ENCODE peak calls at places on chromosomes 5 and 9, in eight cellular contexts. One of them, this sample, is unnamed.

GRCh38 chr9:128995791-128996190 is 32.3 kb downstream of the SH3GLB2 start:
- DNase-seq in astrocyte: peak
- DNase-seq in lower lobe of right lung: no peak
- DNase-seq in H9: no peak
- DNase-seq in RWPE1: no peak
- DNase-seq in AG09309: no peak
- DNase-seq in Peyer's patch: no peak
- DNase-seq in IMR-90: no peak
- DNase-seq in this sample: no peak

GRCh38 chr9:80382523-80382922 is 810.8 kb downstream of the TLE4 start:
- DNase-seq in astrocyte: peak
- DNase-seq in lower lobe of right lung: no peak
- DNase-seq in H9: no peak
- DNase-seq in RWPE1: no peak
- DNase-seq in AG09309: no peak
- DNase-seq in Peyer's patch: no peak
- DNase-seq in IMR-90: peak
- DNase-seq in this sample: no peak

GRCh38 chr5:149488645-149489306 is 62.5 kb downstream of the CSNK1A1 start:
- DNase-seq in astrocyte: no peak
- DNase-seq in lower lobe of right lung: peak
- DNase-seq in H9: no peak
- DNase-seq in RWPE1: no peak
- DNase-seq in AG09309: no peak
- DNase-seq in Peyer's patch: no peak
- DNase-seq in IMR-90: no peak
- DNase-seq in this sample: no peak

GRCh38 chr5:54581831-54582548 is 64.4 kb downstream of the SNX18 start:
- DNase-seq in astrocyte: no peak
- DNase-seq in lower lobe of right lung: no peak
- DNase-seq in H9: no peak
- DNase-seq in RWPE1: no peak
- DNase-seq in AG09309: peak
- DNase-seq in Peyer's patch: no peak
- DNase-seq in IMR-90: peak
- DNase-seq in this sample: no peak

GRCh38 chr9:12989669-12990068 is 214.8 kb downstream of the LURAP1L start:
- DNase-seq in astrocyte: no peak
- DNase-seq in lower lobe of right lung: no peak
- DNase-seq in H9: no peak
- DNase-seq in RWPE1: no peak
- DNase-seq in AG09309: no peak
- DNase-seq in Peyer's patch: no peak
- DNase-seq in IMR-90: no peak
- DNase-seq in this sample: no peak

GRCh38 chr5:100479079-100479688 is 56.0 kb upstream of the FAM174A start:
- DNase-seq in astrocyte: peak
- DNase-seq in lower lobe of right lung: no peak
- DNase-seq in H9: peak
- DNase-seq in RWPE1: peak
- DNase-seq in AG09309: peak
- DNase-seq in Peyer's patch: no peak
- DNase-seq in IMR-90: peak
- DNase-seq in this sample: no peak

GRCh38 chr9:137745541-137745991 is 126.8 kb downstream of the EHMT1 start:
- DNase-seq in astrocyte: peak
- DNase-seq in lower lobe of right lung: no peak
- DNase-seq in H9: peak
- DNase-seq in RWPE1: no peak
- DNase-seq in AG09309: no peak
- DNase-seq in Peyer's patch: peak
- DNase-seq in IMR-90: peak
- DNase-seq in this sample: no peak

GRCh38 chr9:88033303-88033702 is 59.0 kb upstream of the CDK20 start:
- DNase-seq in astrocyte: no peak
- DNase-seq in lower lobe of right lung: no peak
- DNase-seq in H9: no peak
- DNase-seq in RWPE1: no peak
- DNase-seq in AG09309: no peak
- DNase-seq in Peyer's patch: no peak
- DNase-seq in IMR-90: no peak
- DNase-seq in this sample: no peak

GRCh38 chr9:134569626-134570025 is 72.0 kb upstream of the COL5A1 start:
- DNase-seq in astrocyte: no peak
- DNase-seq in lower lobe of right lung: no peak
- DNase-seq in H9: no peak
- DNase-seq in RWPE1: no peak
- DNase-seq in AG09309: no peak
- DNase-seq in Peyer's patch: peak
- DNase-seq in IMR-90: no peak
- DNase-seq in this sample: peak

GRCh38 chr5:429453-430188 is 13.4 kb upstream of the EXOC3 start:
- DNase-seq in astrocyte: peak
- DNase-seq in lower lobe of right lung: no peak
- DNase-seq in H9: peak
- DNase-seq in RWPE1: peak
- DNase-seq in AG09309: peak
- DNase-seq in Peyer's patch: peak
- DNase-seq in IMR-90: peak
- DNase-seq in this sample: no peak

GRCh38 chr5:145937432-145938250 is 1.3 kb downstream of the SH3RF2 start:
- DNase-seq in astrocyte: peak
- DNase-seq in lower lobe of right lung: no peak
- DNase-seq in H9: peak
- DNase-seq in RWPE1: peak
- DNase-seq in AG09309: no peak
- DNase-seq in Peyer's patch: peak
- DNase-seq in IMR-90: peak
- DNase-seq in this sample: no peak

GRCh38 chr5:149168276-149168675 is 27.0 kb downstream of the ABLIM3 start:
- DNase-seq in astrocyte: no peak
- DNase-seq in lower lobe of right lung: no peak
- DNase-seq in H9: no peak
- DNase-seq in RWPE1: no peak
- DNase-seq in AG09309: no peak
- DNase-seq in Peyer's patch: no peak
- DNase-seq in IMR-90: no peak
- DNase-seq in this sample: no peak

GRCh38 chr5:91022518-91022917 is 360.6 kb downstream of the ARRDC3 start:
- DNase-seq in astrocyte: no peak
- DNase-seq in lower lobe of right lung: no peak
- DNase-seq in H9: no peak
- DNase-seq in RWPE1: no peak
- DNase-seq in AG09309: no peak
- DNase-seq in Peyer's patch: no peak
- DNase-seq in IMR-90: no peak
- DNase-seq in this sample: no peak

GRCh38 chr5:147093138-147093537 is 141.7 kb upstream of the STK32A start:
- DNase-seq in astrocyte: peak
- DNase-seq in lower lobe of right lung: no peak
- DNase-seq in H9: no peak
- DNase-seq in RWPE1: no peak
- DNase-seq in AG09309: no peak
- DNase-seq in Peyer's patch: no peak
- DNase-seq in IMR-90: peak
- DNase-seq in this sample: no peak

GRCh38 chr5:147101654-147102053 is 133.2 kb upstream of the STK32A start:
- DNase-seq in astrocyte: peak
- DNase-seq in lower lobe of right lung: no peak
- DNase-seq in H9: no peak
- DNase-seq in RWPE1: no peak
- DNase-seq in AG09309: no peak
- DNase-seq in Peyer's patch: no peak
- DNase-seq in IMR-90: no peak
- DNase-seq in this sample: no peak

GRCh38 chr5:147095740-147096139 is 139.1 kb upstream of the STK32A start:
- DNase-seq in astrocyte: no peak
- DNase-seq in lower lobe of right lung: no peak
- DNase-seq in H9: no peak
- DNase-seq in RWPE1: no peak
- DNase-seq in AG09309: no peak
- DNase-seq in Peyer's patch: no peak
- DNase-seq in IMR-90: no peak
- DNase-seq in this sample: no peak

DNA sequence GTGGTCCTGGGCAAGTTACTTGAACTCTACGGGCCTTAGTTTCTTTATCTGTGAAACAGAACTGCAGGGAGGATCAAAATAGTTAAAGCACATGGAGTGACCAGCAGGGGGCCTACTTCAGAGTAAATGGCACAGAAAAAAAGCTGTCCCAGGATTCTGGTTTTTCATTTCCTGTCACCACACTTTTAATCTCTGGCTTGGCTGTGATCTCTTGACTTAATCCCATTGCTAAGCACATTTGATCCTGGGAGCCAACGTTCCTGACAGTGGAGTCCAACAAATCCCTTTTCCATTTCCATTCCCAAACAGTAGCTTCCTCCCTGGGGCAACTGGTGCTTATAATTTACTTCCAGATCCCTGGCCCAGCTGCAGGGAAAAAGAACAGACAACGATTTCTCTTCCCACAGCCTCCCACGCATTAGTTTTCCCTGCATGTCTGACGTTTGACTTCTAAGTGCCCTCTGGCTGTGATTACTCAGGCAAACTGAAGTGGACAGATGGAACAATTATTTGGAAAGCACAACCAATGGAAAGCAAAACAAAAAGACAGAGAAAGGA is 136.5 kb upstream of the STK32A start:
- DNase-seq in astrocyte: peak
- DNase-seq in lower lobe of right lung: no peak
- DNase-seq in H9: peak
- DNase-seq in RWPE1: peak
- DNase-seq in AG09309: peak
- DNase-seq in Peyer's patch: peak
- DNase-seq in IMR-90: peak
- DNase-seq in this sample: no peak
- TF ChIP-seq CTCF in astrocyte: peak
- TF ChIP-seq CTCF in lower lobe of right lung: peak
- TF ChIP-seq CTCF in H9: peak
- TF ChIP-seq CTCF in RWPE1: peak
- TF ChIP-seq CTCF in AG09309: peak
- TF ChIP-seq CTCF in Peyer's patch: peak
- TF ChIP-seq CTCF in IMR-90: peak
- TF ChIP-seq CTCF in this sample: no peak

GRCh38 chr9:72338631-72339030 is 26.4 kb downstream of the ZFAND5 start:
- DNase-seq in astrocyte: no peak
- DNase-seq in lower lobe of right lung: no peak
- DNase-seq in H9: no peak
- DNase-seq in RWPE1: no peak
- DNase-seq in AG09309: no peak
- DNase-seq in Peyer's patch: no peak
- DNase-seq in IMR-90: no peak
- DNase-seq in this sample: no peak

GRCh38 chr9:72337286-72337685 is 27.7 kb downstream of the ZFAND5 start:
- DNase-seq in astrocyte: no peak
- DNase-seq in lower lobe of right lung: no peak
- DNase-seq in H9: no peak
- DNase-seq in RWPE1: no peak
- DNase-seq in AG09309: no peak
- DNase-seq in Peyer's patch: no peak
- DNase-seq in IMR-90: no peak
- DNase-seq in this sample: no peak

GRCh38 chr9:72334658-72335337 is 30.2 kb downstream of the ZFAND5 start:
- DNase-seq in astrocyte: no peak
- DNase-seq in lower lobe of right lung: no peak
- DNase-seq in H9: no peak
- DNase-seq in RWPE1: no peak
- DNase-seq in AG09309: no peak
- DNase-seq in Peyer's patch: no peak
- DNase-seq in IMR-90: no peak
- DNase-seq in this sample: no peak

GRCh38 chr9:72332351-72332750 is 32.7 kb downstream of the ZFAND5 start:
- DNase-seq in astrocyte: no peak
- DNase-seq in lower lobe of right lung: no peak
- DNase-seq in H9: no peak
- DNase-seq in RWPE1: no peak
- DNase-seq in AG09309: no peak
- DNase-seq in Peyer's patch: no peak
- DNase-seq in IMR-90: no peak
- DNase-seq in this sample: no peak

DNA sequence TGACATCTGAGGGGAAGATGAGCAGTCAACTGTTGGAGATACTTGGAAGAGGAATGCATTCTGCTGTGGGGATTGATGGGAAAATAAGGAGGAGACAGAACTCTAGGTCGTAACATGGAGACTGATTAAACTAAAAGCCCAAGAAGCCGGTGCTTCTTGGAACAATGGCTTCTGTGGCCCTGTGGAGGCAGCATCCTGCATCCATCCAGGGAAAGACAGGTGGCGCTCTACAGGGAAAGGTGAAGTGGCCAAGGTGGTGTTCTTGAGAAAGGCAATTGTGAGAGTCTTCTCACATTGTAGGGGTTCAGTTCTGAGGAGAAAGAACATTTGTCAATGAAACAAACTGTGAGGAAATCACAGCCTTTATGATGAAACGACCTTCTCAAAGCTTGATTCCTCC is 31.2 kb downstream of the ZFAND5 start:
- DNase-seq in astrocyte: no peak
- DNase-seq in lower lobe of right lung: no peak
- DNase-seq in H9: peak
- DNase-seq in RWPE1: no peak
- DNase-seq in AG09309: no peak
- DNase-seq in Peyer's patch: no peak
- DNase-seq in IMR-90: no peak
- DNase-seq in this sample: no peak
- TF ChIP-seq CTCF in astrocyte: no peak
- TF ChIP-seq CTCF in lower lobe of right lung: no peak
- TF ChIP-seq CTCF in H9: peak
- TF ChIP-seq CTCF in RWPE1: no peak
- TF ChIP-seq CTCF in AG09309: no peak
- TF ChIP-seq CTCF in Peyer's patch: no peak
- TF ChIP-seq CTCF in IMR-90: no peak
- TF ChIP-seq CTCF in this sample: no peak

DNA sequence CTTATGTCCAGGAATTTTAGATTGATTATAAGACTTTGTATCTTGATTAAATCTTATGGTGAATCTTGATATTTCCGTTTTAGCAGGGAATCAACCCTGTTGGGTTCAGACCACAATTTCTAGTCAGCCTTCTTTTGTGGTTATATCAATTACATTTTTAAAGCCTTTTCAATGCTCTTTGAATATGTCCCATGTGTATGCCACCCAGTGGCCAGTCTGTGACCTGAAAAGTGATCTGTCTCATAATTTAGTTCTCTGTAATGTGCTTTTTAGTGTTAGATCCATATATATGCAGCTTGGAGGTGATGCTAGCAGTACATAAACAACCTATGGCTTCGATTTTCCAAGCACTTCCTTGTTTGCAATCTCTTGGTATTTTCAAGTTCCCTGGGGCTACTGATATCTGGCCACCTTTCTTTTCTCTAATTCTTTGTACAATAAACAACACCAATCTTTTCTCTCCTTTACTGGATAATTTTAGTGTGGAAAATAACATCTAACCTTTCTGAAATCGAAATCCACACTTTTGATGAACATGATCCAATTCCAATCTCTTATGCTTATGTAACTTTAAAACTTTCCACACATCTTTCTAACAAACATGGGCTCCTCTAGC is 28.8 kb downstream of the PDE8B start:
- DNase-seq in astrocyte: no peak
- DNase-seq in lower lobe of right lung: no peak
- DNase-seq in H9: no peak
- DNase-seq in RWPE1: peak
- DNase-seq in AG09309: no peak
- DNase-seq in Peyer's patch: no peak
- DNase-seq in IMR-90: no peak
- DNase-seq in this sample: no peak
- TF ChIP-seq CTCF in astrocyte: peak
- TF ChIP-seq CTCF in lower lobe of right lung: peak
- TF ChIP-seq CTCF in H9: peak
- TF ChIP-seq CTCF in RWPE1: peak
- TF ChIP-seq CTCF in AG09309: peak
- TF ChIP-seq CTCF in Peyer's patch: peak
- TF ChIP-seq CTCF in IMR-90: peak
- TF ChIP-seq CTCF in this sample: no peak

GRCh38 chr9:131275332-131276106 is 791 bp downstream of the FAM78A start:
- DNase-seq in astrocyte: no peak
- DNase-seq in lower lobe of right lung: no peak
- DNase-seq in H9: peak
- DNase-seq in RWPE1: no peak
- DNase-seq in AG09309: no peak
- DNase-seq in Peyer's patch: peak
- DNase-seq in IMR-90: no peak
- DNase-seq in this sample: no peak
- TF ChIP-seq CTCF in astrocyte: no peak
- TF ChIP-seq CTCF in lower lobe of right lung: peak
- TF ChIP-seq CTCF in H9: peak
- TF ChIP-seq CTCF in RWPE1: no peak
- TF ChIP-seq CTCF in AG09309: no peak
- TF ChIP-seq CTCF in Peyer's patch: no peak
- TF ChIP-seq CTCF in IMR-90: no peak
- TF ChIP-seq CTCF in this sample: no peak

This sample was measured in natural killer cell.